ENCODE peak calls at places on chromosomes 5 and 9, in four cellular contexts. W is A549, Z is GM12878, X is K562. U is an unnamed sample.

GRCh38 chr9:113563856-113564514 is 100.5 kb downstream of the RGS3 start:
- DNase-seq in Z (no peak), X (no peak), W (no peak), U (no peak)

GRCh38 chr9:126611592-126612328 is 2.0 kb upstream of the LMX1B start:
- DNase-seq in W (peak; percentile 80), X (peak; percentile 84), Z (no peak), U (peak; percentile 36)

GRCh38 chr5:127098246-127098645 is 24.9 kb upstream of the C5orf63 start:
- DNase-seq in W (no peak), Z (no peak), X (no peak), U (no peak)

GRCh38 chr5:150209020-150209635 is 19.3 kb downstream of the SLC6A7 start:
- DNase-seq in Z (no peak), W (no peak), X (no peak), U (no peak)

GRCh38 chr9:27202056-27202455 is 93.0 kb downstream of the TEK start:
- DNase-seq in W (no peak), Z (no peak), X (no peak), U (no peak)

GRCh38 chr9:88748566-88749238 is 213.7 kb downstream of the NXNL2 start:
- DNase-seq in W (no peak), X (no peak), Z (no peak), U (no peak)

GRCh38 chr9:94908041-94908563 is 181.6 kb downstream of the AOPEP start:
- DNase-seq in W (no peak), X (no peak), Z (no peak), U (no peak)

GRCh38 chr5:120568716-120569115 is 104.6 kb downstream of the PRR16 start:
- DNase-seq in X (no peak), W (no peak), Z (no peak), U (no peak)

GRCh38 chr9:9778293-9778692 is 834.5 kb downstream of the PTPRD start:
- DNase-seq in Z (no peak), W (no peak), X (no peak), U (no peak)

GRCh38 chr5:10896016-10896415 is 135.0 kb upstream of the DAP start:
- DNase-seq in W (no peak), Z (no peak), X (no peak), U (peak; percentile 35)

GRCh38 chr5:61301345-61301744 is 30.7 kb upstream of the ZSWIM6 start:
- DNase-seq in X (no peak), Z (no peak), W (no peak), U (no peak)

GRCh38 chr9:93452710-93453046 is 703 bp downstream of the FAM120AOS start:
- DNase-seq in X (no peak), Z (no peak), W (no peak), U (no peak)

GRCh38 chr9:125513634-125514413 is 193.2 kb downstream of the MAPKAP1 start:
- DNase-seq in X (no peak), Z (peak; percentile 59), W (peak; percentile 72), U (peak; percentile 68)

GRCh38 chr9:123925820-123926219 is 4.1 kb downstream of the DENND1A start:
- DNase-seq in X (no peak), W (no peak), Z (no peak), U (peak; percentile 20)

GRCh38 chr5:59293700-59294099 is 599.8 kb downstream of the PDE4D start:
- DNase-seq in X (no peak), Z (no peak), W (no peak), U (no peak)

GRCh38 chr5:137496919-137497318 is 2.2 kb downstream of the SPOCK1 start:
- DNase-seq in W (no peak), Z (no peak), X (no peak), U (no peak)

GRCh38 chr9:86732514-86732913 is 214.8 kb downstream of the GAS1 start:
- DNase-seq in Z (no peak), W (no peak), X (no peak), U (no peak)

GRCh38 chr5:5705010-5705409 is 282.5 kb downstream of the ICE1 start:
- DNase-seq in Z (no peak), W (no peak), X (no peak), U (no peak)

GRCh38 chr5:83281658-83282057 is 189.9 kb upstream of the VCAN start:
- DNase-seq in Z (no peak), X (no peak), W (no peak), U (no peak)

GRCh38 chr5:151675225-151675955 is 11.3 kb downstream of the SPARC start:
- DNase-seq in X (no peak), Z (no peak), W (no peak), U (no peak)

GRCh38 chr5:135444881-135445280 is 2.3 kb downstream of the DCANP1 start:
- DNase-seq in W (no peak), X (no peak), Z (no peak), U (no peak)

GRCh38 chr5:74409737-74410136 is 230.8 kb downstream of the ENC1 start:
- DNase-seq in Z (no peak), W (no peak), X (no peak), U (no peak)

GRCh38 chr9:125479846-125480615 is 218.4 kb downstream of the GAPVD1 start:
- DNase-seq in W (no peak), Z (no peak), X (no peak), U (no peak)

GRCh38 chr5:158456756-158457155 is 597.8 kb upstream of the CLINT1 start:
- DNase-seq in X (no peak), W (peak; percentile 5), Z (no peak), U (peak; percentile 3)

GRCh38 chr9:74838351-74838750 is 49.4 kb downstream of the TRPM6 start:
- DNase-seq in W (no peak), X (no peak), Z (no peak), U (no peak)

GRCh38 chr5:140112685-140113179 is 1.2 kb upstream of the PURA start:
- DNase-seq in X (no peak), Z (no peak), W (no peak), U (no peak)

GRCh38 chr5:170353011-170353890 is 35.9 kb downstream of the KCNMB1 start:
- DNase-seq in X (no peak), W (no peak), Z (no peak), U (no peak)

GRCh38 chr5:139104577-139105271 is 93.4 kb downstream of the SIL1 start:
- DNase-seq in W (no peak), Z (no peak), X (no peak), U (no peak)

GRCh38 chr9:109906766-109907382 is 126.9 kb downstream of the PALM2AKAP2 start:
- DNase-seq in W (no peak), X (no peak), Z (no peak), U (peak; percentile 8)

GRCh38 chr5:11596657-11597071 is 307.6 kb downstream of the CTNND2 start:
- DNase-seq in Z (no peak), X (no peak), W (no peak), U (peak; percentile 98)

GRCh38 chr9:33815781-33816180 is 1.2 kb upstream of the UBE2R2 start:
- DNase-seq in Z (no peak), X (no peak), W (no peak), U (no peak)

GRCh38 chr5:90866333-90866732 is 307.7 kb downstream of the ADGRV1 start:
- DNase-seq in X (peak; percentile 31), Z (no peak), W (peak; percentile 50), U (peak; percentile 40)

DNA sequence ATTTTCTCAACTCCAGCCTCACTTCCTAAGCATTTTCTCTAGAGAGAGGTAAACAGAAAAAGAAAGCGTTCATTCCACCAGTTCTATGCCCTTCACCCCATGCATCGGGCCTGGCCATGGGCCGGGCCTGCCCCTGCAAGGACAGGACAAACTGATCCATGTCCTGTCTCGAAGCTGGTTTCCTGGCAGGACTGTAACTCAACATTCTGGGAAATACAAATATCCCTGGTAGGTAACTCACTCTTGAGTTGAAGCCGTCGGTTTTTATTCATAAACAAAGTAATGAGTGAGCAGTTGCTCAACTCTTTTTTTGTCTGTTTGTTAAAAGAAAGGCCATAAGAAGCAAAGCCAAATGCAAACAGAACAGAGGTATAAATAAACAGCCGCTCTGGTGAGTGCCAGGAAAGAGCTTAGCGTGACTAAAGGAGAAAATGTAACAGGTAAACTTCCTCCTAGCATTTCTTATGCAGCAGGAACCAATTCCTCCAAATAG is 64.4 kb upstream of the DNAH5 start:
- DNase-seq in Z (no peak), X (no peak), W (no peak), U (peak; percentile 50)
- TF ChIP-seq CHD4 in Z (no peak), X (no peak), W (no peak), U (no peak)

DNA sequence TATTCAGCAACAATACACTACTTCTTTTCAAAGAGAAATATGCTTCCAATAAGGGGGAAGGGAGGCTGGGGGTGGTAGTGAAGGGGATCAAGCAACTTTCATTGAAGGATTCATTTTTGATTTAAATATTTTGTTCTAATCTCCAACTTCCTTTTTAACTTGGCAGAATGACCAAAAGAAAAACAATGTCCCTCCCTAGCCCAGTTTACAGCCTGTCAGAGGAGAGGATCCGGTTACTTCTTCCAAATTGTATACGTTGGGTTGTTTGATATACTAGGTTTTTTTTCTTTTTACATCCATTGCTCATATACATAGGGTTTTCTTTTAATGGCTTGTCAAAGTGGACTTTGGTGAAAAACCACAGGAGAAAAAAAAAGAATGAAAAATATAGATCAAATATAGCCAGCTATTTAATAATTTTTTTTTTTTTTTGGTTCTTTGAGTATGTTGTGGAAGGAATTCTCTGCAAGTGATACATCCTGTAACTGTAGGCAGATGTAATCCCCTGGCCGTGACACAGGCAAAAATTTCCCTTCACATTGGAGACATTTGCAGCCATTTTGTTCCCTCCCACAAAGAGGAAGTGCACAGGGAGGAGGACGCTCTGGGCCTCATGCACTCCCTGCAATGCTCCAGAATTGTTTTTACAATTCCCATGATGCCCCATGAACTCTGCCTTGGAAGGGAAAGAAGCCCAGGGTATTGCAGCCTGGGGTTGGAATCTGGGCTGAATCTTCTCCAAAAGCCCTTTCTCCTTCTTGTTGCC is 491.5 kb downstream of the CCDC171 start:
- DNase-seq in X (no peak), W (no peak), Z (no peak), U (no peak)
- TF ChIP-seq CHD4 in X (no peak), W (no peak), Z (no peak), U (no peak)

GRCh38 chr5:43301653-43302091 is 11.5 kb downstream of the HMGCS1 start:
- DNase-seq in Z (no peak), W (no peak), X (no peak), U (no peak)
- TF ChIP-seq CHD4 in Z (no peak), W (no peak), X (no peak), U (no peak)

DNA sequence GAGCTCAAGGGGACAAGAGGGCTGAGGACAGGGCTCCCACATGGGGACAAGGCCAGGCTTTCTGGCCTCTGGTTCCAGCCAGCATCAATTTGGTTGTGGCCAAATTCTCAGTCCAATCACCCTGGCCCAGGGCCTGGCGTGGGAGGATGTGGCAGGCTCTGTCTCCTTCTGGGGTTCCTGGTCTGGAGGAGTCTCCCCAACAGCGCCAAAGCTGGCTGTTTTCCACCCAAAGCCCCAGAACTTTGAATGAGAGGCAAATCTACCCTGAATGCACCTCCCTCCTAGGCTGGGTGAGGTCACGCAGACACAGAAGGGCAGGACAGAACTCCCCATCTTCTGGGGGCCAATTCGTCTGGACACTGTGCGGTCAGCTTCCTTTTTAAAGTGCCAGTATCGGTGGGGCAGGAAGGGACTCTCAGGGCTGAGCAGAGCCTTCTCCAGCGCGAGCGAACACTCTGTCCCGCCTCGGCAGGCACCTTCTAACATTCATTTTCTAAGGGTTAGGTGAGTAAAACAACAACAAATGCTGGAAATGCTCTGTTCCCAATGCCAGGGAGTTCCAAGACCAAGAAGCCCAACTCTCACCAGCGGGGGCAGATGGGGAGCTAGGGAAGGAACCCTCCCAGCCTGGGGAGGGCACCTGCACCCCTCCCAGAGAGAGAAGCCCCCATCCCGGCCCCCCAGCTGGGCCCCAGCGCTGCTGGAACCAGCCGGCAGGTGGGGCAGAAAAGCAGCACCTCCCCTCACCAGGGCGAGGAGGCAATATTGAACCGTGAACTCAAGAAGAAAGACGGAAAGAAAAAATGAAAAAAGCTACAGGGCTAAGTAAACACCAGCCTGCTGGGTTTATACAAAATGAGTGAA is 3.6 kb upstream of the DPM2 start:
- DNase-seq in Z (no peak), W (no peak), X (no peak), U (no peak)
- TF ChIP-seq CHD4 in Z (no peak), W (no peak), X (no peak), U (no peak)

GRCh38 chr9:16207161-16207560 is 654.3 kb downstream of the CCDC171 start:
- DNase-seq in W (no peak), Z (no peak), X (no peak), U (no peak)
- TF ChIP-seq CHD4 in W (no peak), Z (no peak), X (no peak), U (no peak)